ENCODE peak calls at places on chromosomes 4 and X, in five cellular contexts. E, R, O, T and C are unnamed samples.

GRCh38 chr4:31370866-31371465 is 650.8 kb downstream of the PCDH7 start:
- DNase-seq in E (peak), R (no peak), O (peak), T (peak), C (peak)

GRCh38 chrX:50770702-50771101 is 43.3 kb downstream of the SHROOM4 start:
- DNase-seq in E (no peak), R (peak), O (peak), T (peak), C (no peak)

GRCh38 chrX:12548746-12549145 is 242.5 kb upstream of the PRPS2 start:
- DNase-seq in E (no peak), R (peak), O (no peak), T (peak), C (no peak)

GRCh38 chr4:186840222-186840701 is 116.6 kb upstream of the FAT1 start:
- DNase-seq in E (peak), R (no peak), O (no peak), T (peak), C (peak)

GRCh38 chrX:17814557-17814956 is 46.5 kb downstream of the RAI2 start:
- DNase-seq in E (no peak), R (no peak), O (peak), T (no peak), C (no peak)

GRCh38 chr4:10333942-10334341 is 123.3 kb downstream of the ZNF518B start:
- DNase-seq in E (no peak), R (no peak), O (no peak), T (no peak), C (no peak)

GRCh38 chrX:68299923-68300322 is 133.4 kb downstream of the OPHN1 start:
- DNase-seq in E (no peak), R (no peak), O (no peak), T (no peak), C (no peak)

GRCh38 chr4:137711502-137711901 is 179.2 kb upstream of the PCDH18 start:
- DNase-seq in E (no peak), R (no peak), O (no peak), T (no peak), C (no peak)

GRCh38 chr4:7901274-7901845 is 38.3 kb downstream of the AFAP1 start:
- DNase-seq in E (no peak), R (no peak), O (no peak), T (no peak), C (no peak)

GRCh38 chrX:152873361-152873760 is 24.5 kb upstream of the ZNF185 start:
- DNase-seq in E (no peak), R (no peak), O (no peak), T (no peak), C (no peak)

GRCh38 chrX:24790166-24790565 is 96.4 kb downstream of the POLA1 start:
- DNase-seq in E (no peak), R (no peak), O (no peak), T (no peak), C (no peak)

GRCh38 chrX:138006176-138006575 is 440.2 kb downstream of the ZIC3 start:
- DNase-seq in E (no peak), R (no peak), O (no peak), T (no peak), C (no peak)

GRCh38 chrX:138011461-138011860 is 445.5 kb downstream of the ZIC3 start:
- DNase-seq in E (no peak), R (no peak), O (no peak), T (no peak), C (no peak)

GRCh38 chrX:138008280-138008679 is 442.4 kb downstream of the ZIC3 start:
- DNase-seq in E (no peak), R (no peak), O (no peak), T (no peak), C (no peak)
- TF ChIP-seq CTCF in E (no peak), R (no peak), O (no peak), T (no peak), C (no peak)

GRCh38 chr4:184282895-184283654 is 65.4 kb upstream of the ENPP6 start:
- DNase-seq in E (no peak), R (no peak), O (no peak), T (no peak), C (no peak)
- TF ChIP-seq CTCF in E (no peak), R (no peak), O (no peak), T (no peak), C (no peak)

GRCh38 chr4:48445704-48446103 is 37.4 kb upstream of the SLC10A4 start:
- DNase-seq in E (no peak), R (no peak), O (no peak), T (no peak), C (no peak)
- TF ChIP-seq CTCF in E (peak), R (peak), O (peak), T (peak), C (peak)

DNA sequence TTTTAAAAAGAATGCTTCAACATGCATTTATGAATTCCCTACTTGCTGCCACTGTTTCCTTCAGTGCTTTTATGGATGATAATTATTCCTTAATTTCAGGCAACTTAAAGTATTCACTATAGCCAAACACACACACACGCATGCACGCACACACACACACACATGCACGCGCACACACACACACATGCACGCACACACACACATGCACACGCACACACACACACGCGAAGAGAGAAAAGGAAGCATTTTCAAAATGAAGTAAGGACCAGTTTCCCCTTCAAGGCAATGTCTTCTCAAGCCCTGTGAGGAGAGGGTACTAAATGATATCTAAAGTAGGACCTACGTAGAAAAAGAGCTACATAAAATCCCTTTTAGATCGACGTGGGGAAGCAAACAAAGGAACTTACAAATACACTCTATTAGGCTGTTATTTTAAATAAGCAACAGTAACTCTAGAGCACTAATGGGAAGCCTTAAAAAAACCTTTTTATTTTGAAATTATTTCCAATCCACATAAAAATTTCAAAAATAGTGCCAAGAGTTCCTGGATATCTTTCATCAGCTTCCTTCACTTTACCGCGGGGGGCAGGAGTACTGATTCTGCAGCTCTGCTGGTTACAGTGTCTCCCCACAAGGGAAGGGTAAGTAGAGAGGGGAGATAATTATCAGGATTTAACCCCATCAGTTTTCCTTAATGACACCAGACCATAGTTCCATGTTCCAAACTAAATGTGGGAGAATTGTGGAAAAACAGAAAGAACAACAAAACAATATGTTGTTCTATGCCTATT is 13.7 kb downstream of the IRF2 start:
- DNase-seq in E (no peak), R (no peak), O (no peak), T (no peak), C (no peak)
- TF ChIP-seq CTCF in E (no peak), R (no peak), O (no peak), T (no peak), C (no peak)

GRCh38 chr4:118954246-118954645 is 65.6 kb downstream of the SYNPO2 start:
- DNase-seq in E (no peak), R (no peak), O (peak), T (no peak), C (no peak)
- TF ChIP-seq CTCF in E (no peak), R (no peak), O (peak), T (no peak), C (peak)

GRCh38 chr4:177108708-177109107 is 201.0 kb upstream of the NEIL3 start:
- DNase-seq in E (no peak), R (no peak), O (peak), T (no peak), C (no peak)
- TF ChIP-seq CTCF in E (no peak), R (no peak), O (peak), T (peak), C (peak)